ENCODE peak calls at places on chromosomes 16 and 17, in ten cellular contexts. One of them, this sample, is unnamed.

GRCh38 chr17:6815775-6816174 is 15.8 kb downstream of the TEKT1 start:
- DNase-seq in tibial nerve: no peak
- DNase-seq in heart left ventricle: no peak
- DNase-seq in prostate gland: no peak
- DNase-seq in HepG2: no peak
- DNase-seq in spleen: no peak
- DNase-seq in right lobe of liver: no peak
- DNase-seq in NB4: no peak
- DNase-seq in transverse colon: no peak
- DNase-seq in uterus: no peak
- DNase-seq in this sample: no peak

GRCh38 chr17:42457107-42457787 is 1.4 kb upstream of the ATP6V0A1 start:
- DNase-seq in right lobe of liver: no peak
- DNase-seq in prostate gland: no peak
- DNase-seq in NB4: peak
- DNase-seq in heart left ventricle: no peak
- DNase-seq in tibial nerve: no peak
- DNase-seq in transverse colon: no peak
- DNase-seq in uterus: no peak
- DNase-seq in HepG2: no peak
- DNase-seq in spleen: no peak
- DNase-seq in this sample: no peak

GRCh38 chr17:29159286-29159860 is 20.8 kb downstream of the MYO18A start:
- DNase-seq in right lobe of liver: no peak
- DNase-seq in HepG2: no peak
- DNase-seq in NB4: no peak
- DNase-seq in prostate gland: no peak
- DNase-seq in heart left ventricle: no peak
- DNase-seq in spleen: peak
- DNase-seq in uterus: no peak
- DNase-seq in tibial nerve: no peak
- DNase-seq in transverse colon: no peak
- DNase-seq in this sample: no peak

GRCh38 chr16:7765079-7765550 is 432.5 kb downstream of the RBFOX1 start:
- DNase-seq in uterus: no peak
- DNase-seq in right lobe of liver: no peak
- DNase-seq in prostate gland: no peak
- DNase-seq in heart left ventricle: no peak
- DNase-seq in tibial nerve: no peak
- DNase-seq in spleen: no peak
- DNase-seq in NB4: no peak
- DNase-seq in transverse colon: no peak
- DNase-seq in HepG2: no peak
- DNase-seq in this sample: no peak

GRCh38 chr16:2999929-3000328 is 12.8 kb upstream of the CLDN9 start:
- DNase-seq in tibial nerve: no peak
- DNase-seq in transverse colon: no peak
- DNase-seq in prostate gland: no peak
- DNase-seq in NB4: no peak
- DNase-seq in heart left ventricle: no peak
- DNase-seq in HepG2: no peak
- DNase-seq in uterus: no peak
- DNase-seq in spleen: no peak
- DNase-seq in right lobe of liver: no peak
- DNase-seq in this sample: no peak

GRCh38 chr17:72501404-72502110 is 380.7 kb downstream of the SOX9 start:
- DNase-seq in NB4: no peak
- DNase-seq in uterus: no peak
- DNase-seq in transverse colon: no peak
- DNase-seq in tibial nerve: peak
- DNase-seq in HepG2: peak
- DNase-seq in right lobe of liver: peak
- DNase-seq in spleen: peak
- DNase-seq in prostate gland: peak
- DNase-seq in heart left ventricle: no peak
- DNase-seq in this sample: no peak

GRCh38 chr17:73976676-73977521 is 226.6 kb upstream of the RPL38 start:
- DNase-seq in spleen: no peak
- DNase-seq in NB4: no peak
- DNase-seq in heart left ventricle: peak
- DNase-seq in right lobe of liver: no peak
- DNase-seq in uterus: no peak
- DNase-seq in HepG2: no peak
- DNase-seq in prostate gland: no peak
- DNase-seq in transverse colon: no peak
- DNase-seq in tibial nerve: no peak
- DNase-seq in this sample: peak

GRCh38 chr17:19302791-19303233 is 59.7 kb downstream of the B9D1 start:
- DNase-seq in heart left ventricle: peak
- DNase-seq in tibial nerve: no peak
- DNase-seq in prostate gland: no peak
- DNase-seq in spleen: peak
- DNase-seq in uterus: no peak
- DNase-seq in right lobe of liver: peak
- DNase-seq in transverse colon: no peak
- DNase-seq in HepG2: no peak
- DNase-seq in NB4: peak
- DNase-seq in this sample: no peak

GRCh38 chr17:79801156-79802038 is 4.5 kb upstream of the CBX8 start:
- DNase-seq in transverse colon: peak
- DNase-seq in tibial nerve: no peak
- DNase-seq in NB4: peak
- DNase-seq in spleen: no peak
- DNase-seq in uterus: no peak
- DNase-seq in HepG2: no peak
- DNase-seq in heart left ventricle: no peak
- DNase-seq in prostate gland: peak
- DNase-seq in right lobe of liver: no peak
- DNase-seq in this sample: peak

GRCh38 chr16:47779201-47780016 is 318.3 kb downstream of the PHKB start:
- DNase-seq in tibial nerve: no peak
- DNase-seq in heart left ventricle: no peak
- DNase-seq in prostate gland: no peak
- DNase-seq in HepG2: no peak
- DNase-seq in right lobe of liver: no peak
- DNase-seq in transverse colon: no peak
- DNase-seq in spleen: peak
- DNase-seq in NB4: peak
- DNase-seq in uterus: no peak
- DNase-seq in this sample: peak

GRCh38 chr16:80066805-80067580 is 466.5 kb upstream of the MAF start:
- DNase-seq in spleen: no peak
- DNase-seq in heart left ventricle: no peak
- DNase-seq in HepG2: no peak
- DNase-seq in transverse colon: no peak
- DNase-seq in prostate gland: no peak
- DNase-seq in tibial nerve: no peak
- DNase-seq in right lobe of liver: no peak
- DNase-seq in uterus: no peak
- DNase-seq in NB4: no peak
- DNase-seq in this sample: no peak

GRCh38 chr17:56786989-56787482 is 46.7 kb downstream of the C17orf67 start:
- DNase-seq in tibial nerve: no peak
- DNase-seq in HepG2: peak
- DNase-seq in prostate gland: peak
- DNase-seq in right lobe of liver: no peak
- DNase-seq in spleen: no peak
- DNase-seq in transverse colon: peak
- DNase-seq in NB4: peak
- DNase-seq in heart left ventricle: no peak
- DNase-seq in uterus: no peak
- DNase-seq in this sample: no peak

GRCh38 chr16:58266336-58266735 is 28.5 kb downstream of the PRSS54 start:
- DNase-seq in tibial nerve: no peak
- DNase-seq in prostate gland: no peak
- DNase-seq in NB4: no peak
- DNase-seq in transverse colon: peak
- DNase-seq in heart left ventricle: no peak
- DNase-seq in spleen: no peak
- DNase-seq in right lobe of liver: no peak
- DNase-seq in HepG2: no peak
- DNase-seq in uterus: no peak
- DNase-seq in this sample: no peak

GRCh38 chr16:85372627-85373372 is 240.3 kb upstream of the GSE1 start:
- DNase-seq in HepG2: peak
- DNase-seq in NB4: peak
- DNase-seq in spleen: no peak
- DNase-seq in transverse colon: no peak
- DNase-seq in heart left ventricle: no peak
- DNase-seq in prostate gland: no peak
- DNase-seq in tibial nerve: no peak
- DNase-seq in right lobe of liver: no peak
- DNase-seq in uterus: no peak
- DNase-seq in this sample: peak

GRCh38 chr17:39099686-39100293 is 51.6 kb downstream of the PLXDC1 start:
- DNase-seq in spleen: no peak
- DNase-seq in prostate gland: no peak
- DNase-seq in transverse colon: peak
- DNase-seq in tibial nerve: peak
- DNase-seq in uterus: peak
- DNase-seq in NB4: no peak
- DNase-seq in right lobe of liver: no peak
- DNase-seq in HepG2: no peak
- DNase-seq in heart left ventricle: peak
- DNase-seq in this sample: no peak

GRCh38 chr17:83135692-83136091 is 56.3 kb downstream of the METRNL start:
- DNase-seq in prostate gland: no peak
- DNase-seq in tibial nerve: no peak
- DNase-seq in HepG2: no peak
- DNase-seq in heart left ventricle: peak
- DNase-seq in spleen: peak
- DNase-seq in right lobe of liver: no peak
- DNase-seq in NB4: no peak
- DNase-seq in transverse colon: peak
- DNase-seq in uterus: peak
- DNase-seq in this sample: no peak

GRCh38 chr17:64107517-64108235 is 22.3 kb downstream of the ERN1 start:
- DNase-seq in spleen: no peak
- DNase-seq in transverse colon: no peak
- DNase-seq in right lobe of liver: no peak
- DNase-seq in uterus: no peak
- DNase-seq in tibial nerve: no peak
- DNase-seq in HepG2: peak
- DNase-seq in NB4: peak
- DNase-seq in heart left ventricle: no peak
- DNase-seq in prostate gland: peak
- DNase-seq in this sample: no peak

GRCh38 chr16:87064731-87065720 is 252.2 kb downstream of the C16orf95 start:
- DNase-seq in NB4: peak
- DNase-seq in transverse colon: no peak
- DNase-seq in HepG2: no peak
- DNase-seq in spleen: no peak
- DNase-seq in uterus: no peak
- DNase-seq in heart left ventricle: no peak
- DNase-seq in tibial nerve: no peak
- DNase-seq in right lobe of liver: no peak
- DNase-seq in prostate gland: no peak
- DNase-seq in this sample: no peak
- TF ChIP-seq POLR2A in NB4: no peak
- TF ChIP-seq POLR2A in transverse colon: no peak
- TF ChIP-seq POLR2A in HepG2: no peak
- TF ChIP-seq POLR2A in spleen: no peak
- TF ChIP-seq POLR2A in uterus: no peak
- TF ChIP-seq POLR2A in heart left ventricle: no peak
- TF ChIP-seq POLR2A in tibial nerve: no peak
- TF ChIP-seq POLR2A in right lobe of liver: no peak
- TF ChIP-seq POLR2A in prostate gland: no peak
- TF ChIP-seq POLR2A in this sample: no peak

DNA sequence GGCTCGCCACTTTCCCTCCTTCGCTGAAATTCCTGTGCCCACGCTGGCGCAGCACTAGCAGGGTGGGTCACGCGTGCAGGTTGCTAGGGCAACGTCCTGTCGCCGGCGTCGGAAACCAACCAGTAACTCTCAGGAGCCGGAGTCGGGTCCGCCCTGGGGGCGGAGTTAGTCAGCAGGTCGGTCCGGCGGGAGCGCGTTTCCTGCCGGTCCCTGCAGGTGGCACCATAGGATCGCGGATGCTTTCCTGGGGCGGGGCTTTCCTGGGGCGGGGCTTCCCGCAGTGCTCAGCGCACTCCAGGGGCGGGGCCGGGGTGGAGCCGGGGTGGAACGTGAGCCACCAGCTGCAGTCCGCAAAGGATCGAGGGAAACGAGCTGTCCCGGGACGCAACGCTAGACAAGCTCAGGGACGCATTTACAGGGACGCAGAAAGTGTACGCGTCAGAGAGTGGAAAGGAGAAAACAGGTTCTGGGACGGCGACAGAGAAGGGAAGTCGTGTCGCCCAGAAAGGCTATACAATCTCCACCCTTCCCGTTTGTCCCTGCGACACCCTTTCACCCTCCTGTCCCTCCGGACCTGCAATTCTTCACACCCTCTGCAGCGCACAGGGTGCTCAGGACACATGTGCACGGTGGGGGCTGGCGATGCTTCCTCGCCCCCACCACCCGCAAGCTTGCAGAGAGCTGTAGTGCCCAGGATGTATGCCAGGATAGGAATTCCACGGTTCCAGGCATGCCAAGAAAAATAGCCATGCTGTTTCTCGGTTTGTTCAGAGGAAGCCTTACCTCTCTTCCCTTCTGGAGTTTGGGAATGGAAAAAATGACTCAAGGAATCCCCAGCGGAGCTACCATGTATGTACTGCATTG is 12.3 kb downstream of the COPZ2 start:
- DNase-seq in transverse colon: peak
- DNase-seq in prostate gland: peak
- DNase-seq in heart left ventricle: peak
- DNase-seq in uterus: peak
- DNase-seq in NB4: peak
- DNase-seq in HepG2: peak
- DNase-seq in spleen: peak
- DNase-seq in tibial nerve: peak
- DNase-seq in right lobe of liver: peak
- DNase-seq in this sample: peak
- TF ChIP-seq POLR2A in transverse colon: peak
- TF ChIP-seq POLR2A in prostate gland: peak
- TF ChIP-seq POLR2A in heart left ventricle: no peak
- TF ChIP-seq POLR2A in uterus: no peak
- TF ChIP-seq POLR2A in NB4: no peak
- TF ChIP-seq POLR2A in HepG2: no peak
- TF ChIP-seq POLR2A in spleen: no peak
- TF ChIP-seq POLR2A in tibial nerve: peak
- TF ChIP-seq POLR2A in right lobe of liver: no peak
- TF ChIP-seq POLR2A in this sample: no peak

GRCh38 chr16:24075929-24076716 is 180.0 kb upstream of the CACNG3 start:
- DNase-seq in tibial nerve: no peak
- DNase-seq in heart left ventricle: no peak
- DNase-seq in uterus: no peak
- DNase-seq in prostate gland: no peak
- DNase-seq in right lobe of liver: no peak
- DNase-seq in NB4: peak
- DNase-seq in HepG2: no peak
- DNase-seq in spleen: no peak
- DNase-seq in transverse colon: no peak
- DNase-seq in this sample: no peak
- TF ChIP-seq POLR2A in tibial nerve: no peak
- TF ChIP-seq POLR2A in heart left ventricle: no peak
- TF ChIP-seq POLR2A in uterus: no peak
- TF ChIP-seq POLR2A in prostate gland: no peak
- TF ChIP-seq POLR2A in right lobe of liver: no peak
- TF ChIP-seq POLR2A in NB4: no peak
- TF ChIP-seq POLR2A in HepG2: no peak
- TF ChIP-seq POLR2A in spleen: no peak
- TF ChIP-seq POLR2A in transverse colon: no peak
- TF ChIP-seq POLR2A in this sample: no peak

GRCh38 chr16:30371248-30371816 is 1.0 kb upstream of the TBC1D10B start:
- DNase-seq in prostate gland: no peak
- DNase-seq in heart left ventricle: no peak
- DNase-seq in uterus: no peak
- DNase-seq in spleen: no peak
- DNase-seq in HepG2: no peak
- DNase-seq in transverse colon: no peak
- DNase-seq in tibial nerve: no peak
- DNase-seq in right lobe of liver: no peak
- DNase-seq in NB4: no peak
- DNase-seq in this sample: no peak
- TF ChIP-seq POLR2A in prostate gland: no peak
- TF ChIP-seq POLR2A in heart left ventricle: no peak
- TF ChIP-seq POLR2A in uterus: no peak
- TF ChIP-seq POLR2A in spleen: no peak
- TF ChIP-seq POLR2A in HepG2: no peak
- TF ChIP-seq POLR2A in transverse colon: peak
- TF ChIP-seq POLR2A in tibial nerve: no peak
- TF ChIP-seq POLR2A in right lobe of liver: no peak
- TF ChIP-seq POLR2A in NB4: peak
- TF ChIP-seq POLR2A in this sample: no peak

This sample was measured in erythroblast.